ENCODE peak calls at places on chromosomes 1 and 21, in six cellular contexts. P, E, W, G, O and M are unnamed samples.

GRCh38 chr21:25898671-25899070 is 163.9 kb downstream of the GABPA start:
- DNase-seq in P (no peak), E (no peak), W (no peak), G (no peak), O (no peak), M (no peak)

GRCh38 chr1:168422203-168422848 is 121.5 kb downstream of the XCL2 start:
- DNase-seq in P (peak; percentile 9), E (no peak), W (no peak), G (no peak), O (no peak), M (no peak)

GRCh38 chr1:19443321-19443720 is 42.0 kb downstream of the CAPZB start:
- DNase-seq in P (no peak), E (no peak), W (no peak), G (no peak), O (no peak), M (no peak)

GRCh38 chr1:199161766-199162303 is 523.0 kb downstream of the PTPRC start:
- DNase-seq in P (no peak), E (no peak), W (no peak), G (no peak), O (no peak), M (no peak)

GRCh38 chr1:107649023-107649422 is 316.0 kb downstream of the VAV3 start:
- DNase-seq in P (no peak), E (no peak), W (no peak), G (no peak), O (no peak), M (no peak)

GRCh38 chr1:224623310-224623714 is 7.2 kb downstream of the CNIH3 start:
- DNase-seq in P (no peak), E (no peak), W (no peak), G (no peak), O (no peak), M (no peak)

GRCh38 chr1:147270721-147271120 is 28.2 kb downstream of the CHD1L start:
- DNase-seq in P (peak; percentile 17), E (no peak), W (no peak), G (no peak), O (no peak), M (no peak)

GRCh38 chr1:174998569-174999215 is 1.1 kb upstream of the CACYBP start:
- DNase-seq in P (peak; percentile 88), E (peak; percentile 91), W (peak; percentile 64), G (peak; percentile 40), O (no peak), M (peak; percentile 46)

GRCh38 chr1:36966242-36966641 is 68.1 kb downstream of the GRIK3 start:
- DNase-seq in P (no peak), E (no peak), W (peak; percentile 13), G (no peak), O (peak; percentile 40), M (no peak)

GRCh38 chr1:241899211-241899610 is 51.2 kb downstream of the EXO1 start:
- DNase-seq in P (no peak), E (no peak), W (no peak), G (no peak), O (no peak), M (no peak)

GRCh38 chr1:185440877-185441276 is 123.8 kb upstream of the IVNS1ABP start:
- DNase-seq in P (no peak), E (no peak), W (no peak), G (no peak), O (no peak), M (no peak)

GRCh38 chr1:7223334-7224080 is 438.3 kb downstream of the CAMTA1 start:
- DNase-seq in P (no peak), E (no peak), W (no peak), G (no peak), O (no peak), M (no peak)

GRCh38 chr21:33211305-33211704 is 18.4 kb upstream of the IFNAR2 start:
- DNase-seq in P (no peak), E (no peak), W (no peak), G (no peak), O (no peak), M (no peak)

GRCh38 chr1:153506831-153507413 is 28.9 kb downstream of the S100A6 start:
- DNase-seq in P (no peak), E (no peak), W (peak; percentile 75), G (peak; percentile 72), O (peak; percentile 88), M (no peak)

GRCh38 chr1:170765712-170766330 is 101.9 kb downstream of the PRRX1 start:
- DNase-seq in P (peak; percentile 50), E (peak; percentile 57), W (no peak), G (no peak), O (no peak), M (no peak)

GRCh38 chr1:223022641-223023473 is 120.2 kb downstream of the TLR5 start:
- DNase-seq in P (no peak), E (peak; percentile 64), W (no peak), G (no peak), O (no peak), M (no peak)

GRCh38 chr1:243623831-243624230 is 226.2 kb downstream of the AKT3 start:
- DNase-seq in P (no peak), E (no peak), W (no peak), G (no peak), O (no peak), M (no peak)